ENCODE peak calls at places on chromosomes 13 and 19, in four cellular contexts. Q is SK-N-SH, K is HepG2, S is GM12878. M is an unnamed sample.

GRCh38 chr19:48724796-48725753 is 5.5 kb upstream of the MAMSTR start:
- DNase-seq in S (no peak), K (no peak), Q (peak; percentile 75), M (peak; percentile 84)

GRCh38 chr13:79541426-79542049 is 60.6 kb downstream of the NDFIP2 start:
- DNase-seq in S (peak; percentile 49), K (peak; percentile 62), Q (peak; percentile 21), M (peak; percentile 9)

GRCh38 chr19:907183-907853 is 5.7 kb downstream of the R3HDM4 start:
- DNase-seq in Q (no peak), S (no peak), K (no peak), M (no peak)

GRCh38 chr19:46378268-46378667 is 31.4 kb downstream of the PPP5C start:
- DNase-seq in S (no peak), Q (no peak), K (no peak), M (no peak)

GRCh38 chr19:10402441-10403038 is 802 bp downstream of the CDC37 start:
- DNase-seq in Q (peak; percentile 76), K (peak; percentile 64), S (no peak), M (no peak)

GRCh38 chr19:45070861-45071544 is 5.3 kb downstream of the ZNF296 start:
- DNase-seq in Q (peak; percentile 31), K (no peak), S (no peak), M (no peak)

GRCh38 chr19:23512151-23512925 is 117.1 kb upstream of the ZNF91 start:
- DNase-seq in Q (no peak), S (no peak), K (no peak), M (no peak)

GRCh38 chr19:7541481-7541824 is 5.9 kb downstream of the PNPLA6 start:
- DNase-seq in K (no peak), S (no peak), Q (no peak), M (no peak)

GRCh38 chr19:15101479-15102082 is 5.6 kb upstream of the SYDE1 start:
- DNase-seq in S (no peak), Q (peak; percentile 54), K (peak; percentile 52), M (peak; percentile 48)

GRCh38 chr13:73228546-73228945 is 169.7 kb downstream of the KLF5 start:
- DNase-seq in Q (no peak), K (no peak), S (no peak), M (peak; percentile 12)

GRCh38 chr13:109180905-109181425 is 551.6 kb downstream of the MYO16 start:
- DNase-seq in K (peak; percentile 6), S (no peak), Q (no peak), M (no peak)

GRCh38 chr19:5318306-5318705 is 22.3 kb downstream of the PTPRS start:
- DNase-seq in Q (no peak), K (no peak), S (no peak), M (no peak)

GRCh38 chr19:41997851-41998229 is 3.8 kb upstream of the ATP1A3 start:
- DNase-seq in S (no peak), Q (peak; percentile 87), K (no peak), M (no peak)

GRCh38 chr13:35470671-35471465 is 5.6 kb downstream of the MAB21L1 start:
- DNase-seq in S (no peak), K (no peak), Q (peak; percentile 80), M (no peak)

GRCh38 chr19:33040994-33041827 is 23.5 kb downstream of the RHPN2 start:
- DNase-seq in S (peak; percentile 37), Q (no peak), K (peak; percentile 100), M (peak; percentile 100)

GRCh38 chr19:2771786-2772674 is 11.0 kb downstream of the SGTA start:
- DNase-seq in K (no peak), S (no peak), Q (no peak), M (no peak)

GRCh38 chr19:35253316-35254286 is 4.8 kb downstream of the LSR start:
- DNase-seq in Q (no peak), K (peak; percentile 79), S (no peak), M (no peak)
- TF ChIP-seq PBX3 in Q (no peak), K (no peak), S (no peak), M (no peak)

DNA sequence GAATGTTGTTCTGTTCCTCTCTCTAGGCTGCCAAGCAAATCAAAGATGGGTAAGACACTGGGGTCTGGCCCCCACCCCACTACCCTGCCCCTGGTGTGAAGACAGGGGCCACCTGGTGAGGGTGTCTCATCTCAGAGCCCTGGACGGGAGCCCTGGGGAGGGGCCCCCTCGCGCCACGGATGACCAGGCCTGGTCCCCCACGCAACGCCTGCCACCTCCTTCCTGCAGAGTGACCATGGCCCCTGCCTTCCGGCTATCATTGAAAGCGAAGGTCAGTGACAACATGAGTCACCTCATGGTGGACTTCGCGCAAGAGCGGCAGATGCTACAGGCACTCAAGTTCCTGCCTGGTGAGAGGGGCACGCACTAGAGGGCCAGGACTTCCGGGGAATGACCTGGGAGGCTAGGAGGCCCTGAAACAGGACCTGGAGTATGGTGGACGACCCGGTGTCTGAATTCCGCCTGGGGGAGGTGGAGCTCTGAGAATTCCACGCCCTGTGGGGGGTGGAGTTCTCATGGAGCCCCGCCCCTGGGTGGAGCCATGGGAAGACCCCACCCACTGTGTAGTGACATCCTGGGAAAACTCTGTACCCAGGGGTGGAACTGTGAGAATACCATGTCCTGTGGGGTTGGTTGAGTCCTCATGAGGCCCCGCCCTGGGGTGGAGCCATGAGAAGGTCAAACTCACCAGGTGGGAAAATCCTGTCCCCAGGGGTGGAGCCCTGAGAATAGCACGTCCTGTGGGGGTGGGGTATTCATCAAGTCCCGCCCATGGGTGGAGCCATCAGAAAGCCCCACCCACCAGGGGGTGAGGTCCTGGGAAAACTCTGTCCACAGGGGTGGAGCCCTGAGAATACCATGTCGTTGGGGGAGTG is 6.1 kb downstream of the FSD1 start:
- DNase-seq in Q (peak; percentile 88), S (no peak), K (peak; percentile 94), M (no peak)
- TF ChIP-seq PBX3 in Q (no peak), S (no peak), K (no peak), M (no peak)

DNA sequence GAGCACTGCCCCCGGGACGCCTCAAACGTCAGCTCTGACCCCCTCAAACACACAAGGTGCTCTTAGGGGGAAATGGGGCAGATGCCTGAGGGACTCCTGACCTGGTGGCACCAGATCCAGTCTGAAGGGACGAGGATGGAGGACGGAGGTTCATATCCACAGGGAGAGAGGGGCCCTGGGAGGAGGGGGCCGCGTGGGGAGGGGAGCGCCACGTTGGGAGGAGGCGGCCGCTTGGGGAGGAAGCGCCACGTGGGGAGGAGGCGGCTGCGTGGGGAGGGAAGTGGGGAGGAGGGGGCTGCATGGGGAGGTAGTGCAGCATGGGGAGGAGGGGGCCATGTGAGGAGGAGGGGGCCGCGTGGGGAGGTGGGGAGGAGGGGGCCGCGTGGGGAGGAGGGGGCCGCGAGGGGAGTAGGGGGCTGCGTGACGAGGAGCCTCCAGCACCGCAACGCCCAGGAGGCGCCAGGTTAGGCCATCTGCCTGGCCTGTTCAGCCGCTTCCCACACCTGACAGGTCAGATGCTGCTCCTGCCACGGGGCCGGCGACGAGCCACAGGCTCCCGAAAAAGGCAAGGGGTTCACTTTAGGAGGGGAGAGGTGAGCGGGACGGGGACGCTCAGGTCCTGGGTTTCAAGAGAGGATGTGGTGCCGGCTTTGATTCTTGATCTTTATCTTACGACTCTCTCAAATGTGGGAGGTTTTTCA is 36.7 kb upstream of the C13orf46 start:
- DNase-seq in K (no peak), S (no peak), Q (peak; percentile 65), M (no peak)
- TF ChIP-seq PBX3 in K (no peak), S (no peak), Q (no peak), M (no peak)

DNA sequence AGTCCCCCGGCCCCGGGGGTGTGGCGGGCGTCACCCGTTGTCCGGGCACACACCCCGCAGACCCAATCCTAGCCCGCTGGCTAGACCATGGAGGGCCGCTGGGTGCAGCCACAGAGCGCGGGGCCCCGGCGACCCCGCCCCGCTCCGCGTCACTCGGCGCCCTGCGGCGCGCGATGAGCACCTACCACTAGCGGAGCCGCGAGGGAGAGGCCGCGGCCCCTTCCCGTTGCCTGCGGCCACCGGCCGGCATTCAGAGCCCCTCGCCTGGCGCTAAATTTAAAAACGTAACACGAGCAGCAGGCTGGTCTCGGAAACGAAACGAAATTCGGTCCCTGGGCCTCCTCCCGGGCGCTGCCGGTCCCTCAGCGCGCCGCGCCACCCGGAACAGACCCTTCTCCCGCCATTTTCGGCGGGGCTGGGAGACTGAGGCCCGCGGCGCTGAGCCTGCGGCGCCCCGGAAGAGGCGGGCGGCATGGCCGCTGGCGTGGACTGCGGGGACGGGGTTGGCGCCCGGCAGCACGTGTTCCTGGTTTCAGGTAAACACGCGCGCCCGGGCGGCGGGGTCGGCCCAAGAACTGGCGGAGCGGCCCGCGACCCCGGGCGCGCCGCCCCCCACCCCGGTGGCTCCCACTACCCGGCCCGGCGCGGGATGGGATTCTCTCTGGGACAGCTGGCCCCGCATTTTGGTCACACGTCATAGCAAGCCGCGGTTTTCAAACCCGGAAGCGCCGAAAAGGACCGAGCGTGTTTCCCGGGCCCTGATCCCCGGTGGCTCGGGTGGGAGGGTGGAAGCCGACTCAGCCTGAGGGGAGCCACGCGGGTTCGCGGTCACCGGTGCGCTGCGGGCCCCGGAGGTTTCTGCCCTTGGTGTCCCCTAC is at the start of gene RNASEH2B:
- DNase-seq in Q (peak; percentile 89), S (no peak), K (peak; percentile 58), M (peak; percentile 70)
- TF ChIP-seq PBX3 in Q (no peak), S (no peak), K (no peak), M (no peak)

GRCh38 chr13:59304596-59304995 is 859.1 kb downstream of the DIAPH3 start:
- DNase-seq in S (no peak), Q (no peak), K (no peak), M (no peak)
- TF ChIP-seq PBX3 in S (no peak), Q (no peak), K (no peak), M (no peak)

M was measured in A549.